ENCODE peak calls at places on chromosomes 16 and 17, in four cellular contexts. D is GM12865; V is activated CD4-positive, alpha-beta T cell treated with anti-CD3 and anti-CD28 coated beads, Interleukin-2, amount 50 U/mL, for 48 hours; Z is amygdala. N is an unnamed sample.

GRCh38 chr17:77924757-77925336 is 33.7 kb upstream of the TNRC6C start:
- DNase-seq in Z (peak; percentile 55), D (no peak), V (no peak), N (peak; percentile 30)

GRCh38 chr16:50025544-50025931 is 513 bp downstream of the CNEP1R1 start:
- DNase-seq in V (no peak), D (peak; percentile 23), Z (no peak), N (no peak)

GRCh38 chr17:50686494-50687199 is 21.1 kb downstream of the ANKRD40 start:
- DNase-seq in D (no peak), V (no peak), Z (no peak), N (no peak)

GRCh38 chr16:74099530-74099929 is 197.1 kb upstream of the PSMD7 start:
- DNase-seq in V (no peak), D (no peak), Z (no peak), N (no peak)

GRCh38 chr16:20681821-20682736 is 15.4 kb downstream of the ACSM1 start:
- DNase-seq in V (no peak), Z (no peak), D (no peak), N (no peak)

GRCh38 chr16:85369741-85370528 is 243.2 kb upstream of the GSE1 start:
- DNase-seq in Z (no peak), V (peak; percentile 72), D (peak; percentile 29), N (no peak)

GRCh38 chr16:4373356-4373908 is 1.8 kb downstream of the VASN start:
- DNase-seq in V (no peak), Z (no peak), D (no peak), N (no peak)

GRCh38 chr17:16877102-16877501 is 94.8 kb downstream of the TNFRSF13B start:
- DNase-seq in Z (no peak), V (no peak), D (no peak), N (no peak)

GRCh38 chr16:17519556-17519955 is 48.8 kb upstream of the XYLT1 start:
- DNase-seq in D (no peak), V (no peak), Z (no peak), N (no peak)

GRCh38 chr16:89444151-89444723 is 46.1 kb downstream of the ANKRD11 start:
- DNase-seq in V (no peak), D (no peak), Z (no peak), N (no peak)

GRCh38 chr17:77440571-77440981 is 299.8 kb downstream of the SEC14L1 start:
- DNase-seq in D (peak; percentile 86), V (peak; percentile 51), Z (no peak), N (no peak)

GRCh38 chr16:87809150-87809902 is 43.5 kb upstream of the KLHDC4 start:
- DNase-seq in V (no peak), D (peak; percentile 92), Z (no peak), N (no peak)

GRCh38 chr17:10059684-10060211 is 138.7 kb downstream of the GAS7 start:
- DNase-seq in D (peak; percentile 97), V (no peak), Z (no peak), N (no peak)

GRCh38 chr17:58331815-58332719 is 3.5 kb upstream of the TSPOAP1 start:
- DNase-seq in Z (no peak), V (peak; percentile 94), D (peak; percentile 98), N (no peak)